ENCODE peak calls at places on chromosomes 7 and 10, in six cellular contexts. One of them, this sample, is unnamed.

GRCh38 chr10:86091216-86091615 is 275.4 kb downstream of the GRID1 start:
- DNase-seq in HuH-7: no peak
- DNase-seq in pons: no peak
- DNase-seq in astrocyte of the cerebellum: no peak
- DNase-seq in CD8-positive, alpha-beta memory T cell: no peak
- DNase-seq in mucosa of descending colon: no peak
- DNase-seq in this sample: no peak

GRCh38 chr10:129093641-129094040 is 373.4 kb upstream of the MGMT start:
- DNase-seq in HuH-7: no peak
- DNase-seq in pons: no peak
- DNase-seq in astrocyte of the cerebellum: no peak
- DNase-seq in CD8-positive, alpha-beta memory T cell: no peak
- DNase-seq in mucosa of descending colon: no peak
- DNase-seq in this sample: no peak

GRCh38 chr7:155378959-155379871 is 78.7 kb upstream of the EN2 start:
- DNase-seq in HuH-7: no peak
- DNase-seq in pons: no peak
- DNase-seq in astrocyte of the cerebellum: no peak
- DNase-seq in CD8-positive, alpha-beta memory T cell: no peak
- DNase-seq in mucosa of descending colon: no peak
- DNase-seq in this sample: no peak

GRCh38 chr10:73894245-73894971 is 16.5 kb upstream of the PLAU start:
- DNase-seq in HuH-7: no peak
- DNase-seq in pons: no peak
- DNase-seq in astrocyte of the cerebellum: peak
- DNase-seq in CD8-positive, alpha-beta memory T cell: no peak
- DNase-seq in mucosa of descending colon: no peak
- DNase-seq in this sample: no peak

GRCh38 chr7:149804106-149804505 is 30.7 kb upstream of the ZNF467 start:
- DNase-seq in HuH-7: no peak
- DNase-seq in pons: no peak
- DNase-seq in astrocyte of the cerebellum: no peak
- DNase-seq in CD8-positive, alpha-beta memory T cell: no peak
- DNase-seq in mucosa of descending colon: no peak
- DNase-seq in this sample: no peak

GRCh38 chr7:64887756-64888508 is 15.1 kb upstream of the ZNF273 start:
- DNase-seq in HuH-7: peak
- DNase-seq in pons: no peak
- DNase-seq in astrocyte of the cerebellum: no peak
- DNase-seq in CD8-positive, alpha-beta memory T cell: peak
- DNase-seq in mucosa of descending colon: no peak
- DNase-seq in this sample: no peak

GRCh38 chr10:4241724-4242345 is 456.8 kb upstream of the KLF6 start:
- DNase-seq in HuH-7: no peak
- DNase-seq in pons: peak
- DNase-seq in astrocyte of the cerebellum: peak
- DNase-seq in CD8-positive, alpha-beta memory T cell: no peak
- DNase-seq in mucosa of descending colon: no peak
- DNase-seq in this sample: peak

GRCh38 chr7:74217455-74218342 is 7.9 kb downstream of the LAT2 start:
- DNase-seq in HuH-7: no peak
- DNase-seq in pons: peak
- DNase-seq in astrocyte of the cerebellum: no peak
- DNase-seq in CD8-positive, alpha-beta memory T cell: no peak
- DNase-seq in mucosa of descending colon: no peak
- DNase-seq in this sample: no peak

GRCh38 chr10:15379043-15379442 is 8.0 kb upstream of the FAM171A1 start:
- DNase-seq in HuH-7: no peak
- DNase-seq in pons: peak
- DNase-seq in astrocyte of the cerebellum: no peak
- DNase-seq in CD8-positive, alpha-beta memory T cell: no peak
- DNase-seq in mucosa of descending colon: no peak
- DNase-seq in this sample: no peak

This sample was measured in HFF-Myc.